ENCODE peak calls at places on chromosomes 6 and 20, in seven cellular contexts. R is HCT116, X is HepG2, H is GM12878, E is K562, O is SK-N-SH, K is H1. Y is an unnamed sample.

GRCh38 chr6:106540907-106541306 is 88.4 kb downstream of the RTN4IP1 start:
- DNase-seq in R (no peak), O (no peak), H (no peak), K (no peak), E (no peak), X (peak; percentile 80), Y (no peak)

GRCh38 chr6:2216794-2217383 is 28.5 kb downstream of the GMDS start:
- DNase-seq in E (no peak), R (no peak), O (no peak), H (no peak), X (no peak), K (no peak), Y (no peak)

GRCh38 chr6:170208651-170209353 is 82.1 kb downstream of the DLL1 start:
- DNase-seq in E (no peak), R (no peak), K (no peak), X (no peak), H (no peak), O (peak; percentile 11), Y (no peak)

GRCh38 chr20:58021481-58021880 is 207.0 kb downstream of the ANKRD60 start:
- DNase-seq in E (peak; percentile 90), O (peak; percentile 59), H (no peak), R (no peak), K (no peak), X (no peak), Y (peak; percentile 47)

GRCh38 chr6:116349216-116349615 is 21.5 kb upstream of the DSE start:
- DNase-seq in E (no peak), X (no peak), H (no peak), K (no peak), R (no peak), O (no peak), Y (no peak)

GRCh38 chr6:130381459-130382380 is 15.9 kb downstream of the TMEM200A start:
- DNase-seq in X (no peak), O (no peak), H (no peak), R (no peak), E (no peak), K (no peak), Y (no peak)

GRCh38 chr20:6583134-6583738 is 184.2 kb upstream of the BMP2 start:
- DNase-seq in R (no peak), O (peak; percentile 26), X (peak; percentile 61), H (peak; percentile 25), E (peak; percentile 6), K (peak; percentile 7), Y (peak; percentile 39)

GRCh38 chr6:91127752-91128151 is 540.9 kb upstream of the MAP3K7 start:
- DNase-seq in E (no peak), K (peak; percentile 7), H (no peak), O (no peak), X (no peak), R (no peak), Y (peak; percentile 3)

GRCh38 chr20:31713312-31714049 is 9.2 kb downstream of the BCL2L1 start:
- DNase-seq in K (no peak), E (no peak), X (peak; percentile 81), H (no peak), R (peak; percentile 69), O (no peak), Y (no peak)
- TF ChIP-seq JUND in K (no peak), E (no peak), X (peak; percentile 48), H (no peak), R (peak; percentile 55), O (peak; percentile 93), Y (no peak)

DNA sequence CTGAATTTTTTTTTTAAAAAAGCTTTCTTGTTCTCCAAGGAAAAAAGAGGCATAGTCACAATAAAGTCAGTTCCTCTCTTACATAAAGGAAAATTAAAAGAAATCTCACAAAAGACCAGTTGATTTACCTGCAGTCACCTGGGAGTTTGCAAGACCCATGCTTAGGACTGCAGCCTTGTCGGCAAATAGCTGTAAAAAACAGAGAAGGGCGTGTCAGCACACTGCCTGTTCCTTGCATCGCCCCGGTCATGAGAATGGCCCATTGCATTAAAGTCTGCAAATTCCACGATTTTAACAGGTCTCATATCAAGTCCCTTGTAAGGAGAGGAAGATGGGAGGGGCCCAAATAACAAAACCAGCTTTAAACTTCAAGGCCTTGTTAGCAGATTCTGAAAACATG is 17.5 kb downstream of the JAG1 start:
- DNase-seq in K (no peak), H (no peak), R (no peak), E (no peak), X (no peak), O (no peak), Y (no peak)
- TF ChIP-seq JUND in K (no peak), H (no peak), R (no peak), E (no peak), X (no peak), O (no peak), Y (no peak)

DNA sequence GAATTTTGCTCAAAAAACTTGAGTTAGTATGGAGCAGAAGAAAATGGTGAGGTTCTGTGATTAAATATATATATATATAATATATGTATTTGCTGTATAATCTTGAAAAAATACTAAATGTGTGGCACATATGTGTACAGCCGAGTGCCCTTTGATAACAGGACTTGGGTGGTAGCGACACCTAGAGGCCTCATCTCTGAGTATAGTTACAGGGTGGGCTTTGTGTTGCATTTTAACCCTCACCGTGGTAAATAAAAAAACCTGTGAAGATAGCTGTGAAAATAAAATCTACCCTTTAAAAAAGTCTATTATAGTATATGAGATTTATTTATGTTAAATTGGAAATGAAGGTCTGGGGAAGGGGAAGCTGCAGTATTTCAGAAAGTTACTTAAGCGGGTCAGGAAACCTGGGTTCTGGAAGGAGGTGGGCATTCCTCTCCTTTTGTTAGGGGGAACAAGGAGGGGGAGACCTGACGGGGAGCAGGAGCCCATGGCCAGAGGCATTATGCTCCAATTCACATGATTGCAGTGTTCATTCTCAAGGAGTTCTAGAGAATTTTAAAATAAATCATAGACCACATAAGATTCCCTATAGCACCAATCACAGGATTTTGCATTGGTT is 82.7 kb downstream of the SH3BGRL2 start:
- DNase-seq in K (no peak), O (peak; percentile 53), R (peak; percentile 47), X (peak; percentile 54), E (peak; percentile 50), H (no peak), Y (no peak)
- TF ChIP-seq JUND in K (no peak), O (no peak), R (no peak), X (no peak), E (no peak), H (no peak), Y (no peak)

GRCh38 chr6:27188206-27188884 is 59.2 kb upstream of the PRSS16 start:
- DNase-seq in E (peak; percentile 79), X (peak; percentile 6), R (peak; percentile 44), O (peak; percentile 60), H (peak; percentile 55), K (no peak), Y (peak; percentile 31)
- TF ChIP-seq JUND in E (peak; percentile 79), X (no peak), R (no peak), O (peak; percentile 24), H (no peak), K (no peak), Y (no peak)

DNA sequence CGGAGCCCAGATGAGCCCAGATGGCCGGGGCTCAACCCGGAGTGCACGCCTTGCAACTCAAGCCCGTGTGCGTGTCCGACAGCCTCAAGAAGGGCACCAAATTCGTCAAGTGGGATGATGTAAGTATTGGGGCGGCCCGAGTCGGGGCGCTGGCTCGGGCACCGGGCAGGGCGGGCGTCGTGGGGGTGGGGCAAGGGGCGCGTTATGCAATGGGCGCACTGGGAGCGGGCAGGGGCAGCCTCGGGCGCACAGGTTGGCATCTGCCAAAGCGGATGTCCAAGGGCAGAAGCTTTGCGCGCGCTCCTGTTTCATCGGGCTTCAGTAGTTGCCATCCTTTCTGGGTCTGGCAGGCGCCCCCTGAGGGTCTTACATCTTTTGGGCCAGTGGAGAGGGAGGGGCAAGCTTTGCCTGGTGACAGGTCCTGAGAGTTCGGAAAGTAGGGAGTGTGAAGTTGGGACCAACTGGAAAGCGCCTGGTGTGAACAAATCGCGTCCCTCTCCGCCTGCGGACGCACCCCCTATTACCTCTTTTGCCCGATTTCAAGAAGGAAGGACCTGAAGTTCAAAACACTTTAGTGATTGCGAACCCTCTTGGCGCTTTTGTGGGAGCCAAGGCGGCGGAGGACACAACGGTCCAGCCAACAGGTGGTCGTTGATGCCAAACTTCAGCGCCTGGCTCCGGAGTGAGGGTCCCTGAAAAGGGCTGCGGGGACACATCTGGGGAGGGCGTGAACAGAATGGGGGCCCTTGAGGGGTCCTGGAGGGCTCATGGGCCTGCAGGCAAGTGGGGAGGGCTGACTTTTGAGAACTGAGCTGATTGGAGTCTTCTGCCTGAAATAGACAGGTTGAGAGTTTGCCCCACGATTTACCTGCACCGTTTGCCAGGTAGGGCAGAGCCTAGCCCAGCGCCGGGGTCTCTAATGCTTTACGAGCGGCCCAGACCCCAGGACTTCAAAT is 844 bp downstream of the PLCB1 start:
- DNase-seq in H (no peak), K (no peak), E (no peak), O (no peak), R (no peak), X (no peak), Y (peak; percentile 31)
- TF ChIP-seq JUND in H (no peak), K (no peak), E (no peak), O (no peak), R (no peak), X (no peak), Y (no peak)

GRCh38 chr6:31834367-31834703 is 6.8 kb downstream of the HSPA1B start:
- DNase-seq in O (peak; percentile 95), E (peak; percentile 97), H (peak; percentile 50), K (no peak), X (peak; percentile 92), R (peak; percentile 77), Y (peak; percentile 95)
- TF ChIP-seq JUND in O (no peak), E (no peak), H (no peak), K (no peak), X (no peak), R (no peak), Y (no peak)

GRCh38 chr6:37653933-37654565 is 43.6 kb downstream of the MDGA1 start:
- DNase-seq in H (peak; percentile 19), O (peak; percentile 64), R (peak; percentile 47), X (peak; percentile 36), K (peak; percentile 15), E (peak; percentile 83), Y (peak; percentile 41)
- TF ChIP-seq JUND in H (no peak), O (no peak), R (peak; percentile 61), X (peak; percentile 57), K (peak; percentile 96), E (peak; percentile 97), Y (no peak)

Y was measured in T47D.